ENCODE peak calls at places on chromosome 20, in eight cellular contexts. V is endothelial cell of umbilical vein, D is K562, B is stomach, U is spleen, Y is breast epithelium, T is transverse colon, F is SK-N-SH. G is an unnamed sample. For H3K4me1, the result is how much of the 10 kb centered on the place peaks cover.

GRCh38 chr20:34066476-34067090 is 45.5 kb downstream of the EIF2S2 start:
- DNase-seq in B (no peak), V (no peak), T (no peak), Y (no peak), F (no peak), U (no peak), D (no peak), G (no peak)

GRCh38 chr20:4763261-4763660 is 41.6 kb downstream of the PRND start:
- DNase-seq in F (no peak), B (no peak), Y (no peak), D (no peak), T (no peak), U (no peak), V (no peak), G (no peak)

GRCh38 chr20:15528386-15529111 is 1044.7 kb downstream of the KIF16B start:
- DNase-seq in U (no peak), F (no peak), T (no peak), B (no peak), D (no peak), Y (no peak), V (no peak), G (no peak)

GRCh38 chr20:41139227-41140093 is 2.1 kb downstream of the PLCG1 start:
- DNase-seq in D (no peak), U (no peak), B (no peak), F (no peak), V (no peak), T (peak), Y (no peak), G (no peak)

GRCh38 chr20:46348231-46348803 is 40.0 kb upstream of the CDH22 start:
- DNase-seq in U (no peak), B (no peak), Y (no peak), T (no peak), D (peak), V (no peak), F (no peak), G (no peak)

GRCh38 chr20:46835418-46835817 is 59.2 kb upstream of the EYA2 start:
- DNase-seq in F (no peak), D (no peak), Y (no peak), T (no peak), U (no peak), V (no peak), B (no peak), G (no peak)

GRCh38 chr20:40844285-40844684 is 155.2 kb upstream of the MAFB start:
- DNase-seq in D (no peak), V (no peak), T (no peak), U (no peak), F (no peak), Y (no peak), B (no peak), G (no peak)

GRCh38 chr20:23970049-23970448 is 18.5 kb downstream of the GGTLC1 start:
- DNase-seq in B (no peak), Y (no peak), D (no peak), T (no peak), V (no peak), F (no peak), U (peak), G (no peak)

GRCh38 chr20:50277460-50278376 is 87.1 kb downstream of the CEBPB start:
- DNase-seq in T (no peak), F (no peak), D (no peak), B (no peak), V (no peak), Y (no peak), U (peak), G (no peak)

GRCh38 chr20:49812463-49813304 is at the start of gene SLC9A8:
- DNase-seq in T (peak), D (peak), V (peak), U (peak), Y (peak), F (peak), B (peak), G (peak)

GRCh38 chr20:16434087-16434664 is 139.1 kb downstream of the KIF16B start:
- DNase-seq in F (peak), U (peak), B (peak), D (peak), V (peak), T (peak), Y (peak), G (no peak)

GRCh38 chr20:57653546-57653900 is 33.3 kb upstream of the ZBP1 start:
- DNase-seq in Y (no peak), B (no peak), F (peak), U (peak), T (no peak), D (no peak), V (no peak), G (no peak)

GRCh38 chr20:25051386-25052155 is 6.4 kb downstream of the ACSS1 start:
- DNase-seq in U (peak), T (peak), Y (peak), B (peak), V (no peak), D (no peak), F (no peak), G (peak)

GRCh38 chr20:25054995-25055629 is 2.8 kb downstream of the ACSS1 start:
- DNase-seq in Y (no peak), T (peak), F (no peak), D (peak), V (no peak), B (peak), U (no peak), G (peak)

GRCh38 chr20:25054133-25054820 is 3.7 kb downstream of the ACSS1 start:
- DNase-seq in U (peak), B (peak), D (no peak), T (peak), F (no peak), V (no peak), Y (no peak), G (peak)

GRCh38 chr20:25052255-25053206 is 5.4 kb downstream of the ACSS1 start:
- DNase-seq in V (no peak), Y (peak), F (no peak), T (peak), U (peak), D (no peak), B (peak), G (peak)

DNA sequence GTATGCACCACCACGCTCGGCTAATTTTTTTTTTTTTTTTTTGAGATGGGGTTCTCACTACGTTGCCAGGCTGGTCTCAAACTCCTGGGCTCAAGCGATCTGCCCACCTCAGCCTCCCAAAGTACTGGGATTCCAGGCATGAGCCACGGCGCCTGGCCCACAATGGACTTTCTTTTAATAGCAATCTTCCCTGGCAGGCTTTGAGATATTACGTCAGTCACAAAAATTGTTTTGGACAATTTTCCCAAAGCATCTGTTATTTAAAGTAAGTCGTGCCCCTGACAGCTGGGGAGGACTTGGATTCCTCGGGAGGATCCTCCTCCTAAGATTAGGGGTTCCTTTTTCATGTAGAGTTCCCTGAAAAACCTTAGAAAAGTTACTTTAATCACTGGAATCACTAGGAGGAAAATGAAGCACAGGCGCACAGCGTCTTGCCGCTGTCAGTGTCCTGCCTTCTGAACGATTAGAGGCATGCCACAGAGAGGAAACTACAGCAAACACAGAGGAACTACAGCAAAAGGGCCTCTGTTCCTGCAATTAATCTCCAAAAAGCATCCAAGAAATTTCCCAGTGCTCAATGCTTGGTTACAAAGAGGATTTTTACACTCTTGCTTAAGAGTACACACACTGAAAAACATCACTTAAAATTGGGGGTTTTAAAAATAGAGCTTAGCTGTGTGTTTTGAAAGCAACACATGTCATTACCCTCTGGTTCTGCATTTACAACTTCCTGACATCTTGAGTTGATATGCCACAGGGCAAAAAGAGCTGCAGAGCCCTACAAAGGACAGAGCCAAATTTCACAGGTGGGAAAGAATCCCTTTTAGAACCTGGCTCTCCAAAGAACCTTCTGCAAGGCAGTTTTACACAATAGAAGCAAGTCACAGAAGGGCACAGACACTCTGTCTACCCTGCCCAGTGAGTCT is 4.5 kb downstream of the ACSS1 start:
- DNase-seq in T (peak), F (no peak), D (no peak), B (peak), Y (no peak), V (peak), U (peak), G (peak)
- TF ChIP-seq POLR2AphosphoS5 in T (peak), F (no peak), D (no peak), B (no peak), Y (peak), V (no peak), U (no peak), G (peak)

DNA sequence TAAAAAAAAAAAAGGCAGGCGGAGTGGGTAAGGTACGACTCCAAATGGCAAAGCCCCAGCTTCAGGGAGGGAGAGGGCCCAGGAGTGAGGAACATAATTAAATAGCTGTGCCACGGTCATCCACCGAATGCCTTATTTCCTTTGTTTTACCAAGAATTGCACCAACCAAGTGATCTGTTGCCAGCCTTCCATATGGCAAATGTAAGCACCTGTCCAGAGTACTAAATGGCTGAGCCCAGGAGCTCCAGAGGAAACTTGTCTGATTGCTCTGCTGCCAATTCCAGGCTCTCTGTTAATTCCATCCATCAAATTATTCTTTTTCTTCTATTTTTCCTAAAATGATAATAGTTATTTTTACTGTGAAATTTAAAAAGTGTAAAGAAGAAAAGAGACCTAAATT is 100.1 kb upstream of the NAA20 start:
- DNase-seq in V (no peak), U (no peak), B (no peak), T (no peak), Y (no peak), D (no peak), F (no peak), G (no peak)
- H3K4me1 ChIP-seq in V (under half), U (half or more), B (under half), T (under half), Y (under half), D (under half), F (under half), G (under half)

GRCh38 chr20:47941869-47942268 is 156.6 kb upstream of the SULF2 start:
- DNase-seq in U (no peak), T (no peak), F (no peak), Y (no peak), B (no peak), V (no peak), D (no peak), G (no peak)
- TF ChIP-seq POLR2AphosphoS5 in U (no peak), T (no peak), F (no peak), Y (no peak), B (no peak), V (no peak), D (no peak), G (no peak)

DNA sequence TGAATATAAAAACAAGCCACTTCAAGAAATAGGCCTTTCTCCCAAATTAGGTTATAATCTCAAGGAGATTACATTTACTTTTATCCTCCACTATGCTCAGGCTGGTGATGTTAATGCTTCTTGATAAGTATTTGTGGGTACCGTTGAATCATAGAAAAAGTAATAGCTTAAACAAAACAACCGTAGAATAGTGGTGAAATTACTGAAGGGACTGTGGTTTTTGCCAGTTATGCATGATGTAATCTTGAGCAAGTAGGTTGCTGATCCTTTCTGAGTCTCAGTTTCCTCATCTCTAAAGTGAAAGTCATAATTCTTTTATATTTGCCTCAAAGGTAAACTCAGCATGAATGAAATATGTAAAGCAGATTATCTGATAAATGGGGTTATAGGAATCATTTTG is 187.3 kb upstream of the JAG1 start:
- DNase-seq in B (no peak), V (no peak), T (no peak), D (no peak), F (no peak), Y (no peak), U (no peak), G (no peak)
- H3K4me1 ChIP-seq in B (half or more), V (under half), T (half or more), D (under half), F (under half), Y (under half), U (under half), G (under half)

DNA sequence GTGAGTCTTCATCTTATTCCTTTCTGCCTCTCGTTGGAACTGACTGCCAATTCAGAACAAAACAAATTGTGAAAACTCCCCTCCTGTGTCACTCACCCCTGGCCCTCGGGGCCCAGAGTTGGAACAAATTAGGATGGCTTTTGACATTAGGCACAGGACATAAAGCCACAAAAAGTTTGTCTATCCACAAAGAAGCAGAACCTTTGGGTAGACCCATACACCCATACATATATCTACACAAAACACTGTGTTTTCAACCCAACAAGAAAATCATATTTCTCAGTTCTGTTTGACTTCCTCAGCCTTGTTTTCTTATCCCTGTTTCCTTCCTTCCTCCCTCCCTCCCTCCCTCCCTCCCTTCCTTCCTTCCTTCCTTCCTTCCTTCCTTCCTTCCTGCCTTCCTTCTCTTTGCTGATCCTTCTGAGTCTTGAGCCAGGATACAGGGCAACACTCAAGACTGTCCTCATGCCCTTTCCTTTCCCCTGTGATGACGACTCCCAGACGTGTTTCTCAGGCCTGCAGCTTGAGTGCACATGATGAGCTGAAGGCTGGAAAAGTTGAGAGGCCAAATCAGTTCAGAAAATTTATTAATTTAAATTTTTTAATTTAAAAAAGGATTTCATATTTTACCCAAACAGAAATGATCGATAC is 41.7 kb upstream of the NKX2-2 start:
- DNase-seq in U (no peak), V (no peak), T (no peak), F (no peak), B (no peak), D (no peak), Y (no peak), G (no peak)
- TF ChIP-seq POLR2AphosphoS5 in U (no peak), V (no peak), T (no peak), F (no peak), B (no peak), D (no peak), Y (no peak), G (no peak)

DNA sequence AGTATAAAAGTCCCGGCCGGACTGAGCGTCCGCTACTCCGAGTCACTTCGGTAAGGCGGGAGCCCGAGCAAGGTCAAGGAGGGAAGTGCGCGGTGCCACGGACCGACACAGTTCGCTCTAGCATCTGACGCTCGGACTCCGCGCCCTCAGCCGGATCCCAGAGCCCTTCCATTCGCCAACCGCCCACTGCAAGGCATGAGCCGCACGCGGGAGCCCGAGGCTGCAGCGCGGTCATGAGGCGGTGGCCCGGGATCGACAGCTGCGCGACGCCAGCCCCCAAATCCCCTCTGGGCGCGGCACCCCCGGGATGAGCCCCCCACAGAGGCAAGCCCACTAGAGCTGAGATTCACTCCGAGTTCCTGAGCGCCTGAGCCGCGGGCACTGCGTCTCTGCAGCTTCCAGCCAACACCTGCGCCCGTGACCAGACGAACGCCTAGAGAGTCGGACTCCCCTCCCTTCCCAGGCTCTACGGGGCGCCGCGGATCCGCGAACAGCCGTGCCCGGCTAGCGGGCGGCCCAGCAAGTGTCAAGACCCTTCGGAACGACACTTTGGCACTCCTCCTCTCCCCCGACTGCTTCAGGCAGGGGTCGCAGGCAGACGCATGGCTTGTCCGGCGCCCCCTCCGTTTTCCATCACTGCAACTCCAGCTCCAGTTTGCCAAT is 749 bp upstream of the ISM1 start:
- DNase-seq in T (peak), B (peak), U (peak), D (no peak), V (peak), F (peak), Y (peak), G (peak)
- H3K4me1 ChIP-seq in T (under half), B (under half), U (under half), D (under half), V (under half), F (under half), Y (under half), G (under half)

DNA sequence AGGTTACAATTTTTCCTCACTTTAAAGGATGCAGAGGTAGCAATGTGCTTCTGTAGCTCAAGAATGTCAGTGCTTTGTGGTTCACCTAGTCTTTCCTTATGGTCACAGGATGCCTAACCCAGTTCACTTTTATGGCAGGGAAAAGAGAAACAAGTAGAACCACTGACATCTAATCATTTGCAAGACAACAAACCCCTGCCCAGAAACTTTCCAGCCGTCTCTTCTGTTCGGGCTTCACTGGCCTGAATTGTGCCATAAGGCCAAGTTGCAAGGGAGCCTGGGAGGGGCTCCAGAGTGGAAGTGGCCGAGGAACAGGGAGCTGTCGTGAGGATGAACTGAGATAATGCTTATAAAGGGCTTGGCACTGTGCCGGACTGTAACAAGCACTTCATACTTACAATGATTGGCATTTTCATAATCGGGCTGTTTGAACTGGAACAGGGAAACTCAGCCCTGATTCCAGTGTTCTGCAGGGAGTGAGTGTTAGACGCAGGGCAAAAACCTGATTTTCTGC is 212.6 kb downstream of the BCAS1 start:
- DNase-seq in T (peak), D (no peak), Y (no peak), V (peak), F (no peak), B (no peak), U (no peak), G (no peak)
- TF ChIP-seq POLR2AphosphoS5 in T (peak), D (no peak), Y (no peak), V (no peak), F (no peak), B (no peak), U (peak), G (no peak)

GRCh38 chr20:39773380-39774000 is 811.3 kb downstream of the DHX35 start:
- DNase-seq in U (no peak), D (no peak), V (no peak), F (no peak), Y (no peak), T (no peak), B (no peak), G (no peak)

GRCh38 chr20:39777610-39778009 is 815.5 kb downstream of the DHX35 start:
- DNase-seq in U (no peak), Y (no peak), F (no peak), T (no peak), B (no peak), D (no peak), V (no peak), G (no peak)

GRCh38 chr20:39778431-39778830 is 816.3 kb downstream of the DHX35 start:
- DNase-seq in U (no peak), B (no peak), D (no peak), V (no peak), T (no peak), F (no peak), Y (no peak), G (no peak)

GRCh38 chr20:39778847-39779641 is 816.9 kb downstream of the DHX35 start:
- DNase-seq in T (no peak), B (no peak), Y (no peak), D (no peak), U (no peak), F (no peak), V (no peak), G (no peak)

DNA sequence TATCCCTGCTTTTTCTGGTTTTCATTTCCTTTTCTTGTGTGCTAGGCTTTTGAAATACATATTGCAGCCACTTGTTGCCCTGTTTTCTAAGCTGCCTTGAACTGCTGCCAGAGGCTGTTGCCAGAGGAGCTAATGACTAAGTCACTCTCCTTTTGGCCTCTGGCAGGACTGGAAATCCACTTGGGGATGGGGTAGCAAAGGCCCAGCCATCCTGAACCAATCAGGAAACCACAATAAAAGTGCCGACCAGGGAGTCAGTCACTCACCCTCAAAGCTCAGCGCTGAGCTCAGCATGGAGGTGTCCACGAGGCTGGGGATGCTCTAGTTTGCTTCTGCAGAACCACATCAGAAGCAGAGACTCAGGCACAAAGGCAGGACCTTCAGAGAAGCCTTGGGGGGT is 813.0 kb downstream of the DHX35 start:
- DNase-seq in B (no peak), T (no peak), Y (no peak), U (no peak), D (no peak), V (peak), F (no peak), G (peak)
- H3K4me1 ChIP-seq in B (under half), T (under half), Y (under half), U (under half), D (under half), V (under half), F (under half), G (under half)

G was measured in sigmoid colon.